ENCODE peak calls at places on chromosomes 6 and 20, in six cellular contexts. One of them, this sample, is unnamed.

GRCh38 chr20:44228465-44229258 is 18.1 kb upstream of the OSER1 start:
- DNase-seq in mucosa of descending colon: no peak
- DNase-seq in cardiac muscle cell: peak; percentile 30
- DNase-seq in CD8-positive, alpha-beta T cell: no peak
- DNase-seq in tibial nerve: no peak
- DNase-seq in activated T-helper 1 cell treated with anti-CD3 and anti-CD28 coated beads, Interleukin-12 subunit alpha, Interleukin-12 subunit beta, Interleukin-2, Interleukin-4 antibody, amounts not matched to agents 30 ng/mL and 10 ng/mL and 1 ng/mL, durations not matched to agents 14 hours and 24 hours and 36 hours: no peak
- DNase-seq in this sample: no peak

GRCh38 chr6:28985396-28986164 is 19.5 kb downstream of the ZNF311 start:
- DNase-seq in mucosa of descending colon: peak; percentile 81
- DNase-seq in cardiac muscle cell: peak; percentile 95
- DNase-seq in CD8-positive, alpha-beta T cell: no peak
- DNase-seq in tibial nerve: peak; percentile 65
- DNase-seq in activated T-helper 1 cell treated with anti-CD3 and anti-CD28 coated beads, Interleukin-12 subunit alpha, Interleukin-12 subunit beta, Interleukin-2, Interleukin-4 antibody, amounts not matched to agents 30 ng/mL and 10 ng/mL and 1 ng/mL, durations not matched to agents 14 hours and 24 hours and 36 hours: no peak
- DNase-seq in this sample: peak; percentile 99

GRCh38 chr6:121959501-121959900 is 440.0 kb upstream of the HSF2 start:
- DNase-seq in mucosa of descending colon: no peak
- DNase-seq in cardiac muscle cell: no peak
- DNase-seq in CD8-positive, alpha-beta T cell: no peak
- DNase-seq in tibial nerve: no peak
- DNase-seq in activated T-helper 1 cell treated with anti-CD3 and anti-CD28 coated beads, Interleukin-12 subunit alpha, Interleukin-12 subunit beta, Interleukin-2, Interleukin-4 antibody, amounts not matched to agents 30 ng/mL and 10 ng/mL and 1 ng/mL, durations not matched to agents 14 hours and 24 hours and 36 hours: no peak
- DNase-seq in this sample: no peak

GRCh38 chr6:16767765-16768514 is 6.7 kb upstream of the ATXN1 start:
- DNase-seq in mucosa of descending colon: no peak
- DNase-seq in cardiac muscle cell: no peak
- DNase-seq in CD8-positive, alpha-beta T cell: no peak
- DNase-seq in tibial nerve: no peak
- DNase-seq in activated T-helper 1 cell treated with anti-CD3 and anti-CD28 coated beads, Interleukin-12 subunit alpha, Interleukin-12 subunit beta, Interleukin-2, Interleukin-4 antibody, amounts not matched to agents 30 ng/mL and 10 ng/mL and 1 ng/mL, durations not matched to agents 14 hours and 24 hours and 36 hours: no peak
- DNase-seq in this sample: no peak

GRCh38 chr20:41738584-41739193 is 120.5 kb upstream of the CHD6 start:
- DNase-seq in mucosa of descending colon: peak; percentile 55
- DNase-seq in cardiac muscle cell: peak; percentile 69
- DNase-seq in CD8-positive, alpha-beta T cell: peak; percentile 11
- DNase-seq in tibial nerve: no peak
- DNase-seq in activated T-helper 1 cell treated with anti-CD3 and anti-CD28 coated beads, Interleukin-12 subunit alpha, Interleukin-12 subunit beta, Interleukin-2, Interleukin-4 antibody, amounts not matched to agents 30 ng/mL and 10 ng/mL and 1 ng/mL, durations not matched to agents 14 hours and 24 hours and 36 hours: peak; percentile 4
- DNase-seq in this sample: peak; percentile 15

GRCh38 chr20:51624157-51624731 is 81.7 kb upstream of the NFATC2 start:
- DNase-seq in mucosa of descending colon: peak; percentile 57
- DNase-seq in cardiac muscle cell: peak; percentile 86
- DNase-seq in CD8-positive, alpha-beta T cell: peak; percentile 26
- DNase-seq in tibial nerve: peak; percentile 18
- DNase-seq in activated T-helper 1 cell treated with anti-CD3 and anti-CD28 coated beads, Interleukin-12 subunit alpha, Interleukin-12 subunit beta, Interleukin-2, Interleukin-4 antibody, amounts not matched to agents 30 ng/mL and 10 ng/mL and 1 ng/mL, durations not matched to agents 14 hours and 24 hours and 36 hours: peak; percentile 31
- DNase-seq in this sample: peak; percentile 65

GRCh38 chr6:27188206-27188884 is 59.2 kb upstream of the PRSS16 start:
- DNase-seq in mucosa of descending colon: peak; percentile 66
- DNase-seq in cardiac muscle cell: peak; percentile 75
- DNase-seq in CD8-positive, alpha-beta T cell: no peak
- DNase-seq in tibial nerve: no peak
- DNase-seq in activated T-helper 1 cell treated with anti-CD3 and anti-CD28 coated beads, Interleukin-12 subunit alpha, Interleukin-12 subunit beta, Interleukin-2, Interleukin-4 antibody, amounts not matched to agents 30 ng/mL and 10 ng/mL and 1 ng/mL, durations not matched to agents 14 hours and 24 hours and 36 hours: peak; percentile 20
- DNase-seq in this sample: peak; percentile 85

GRCh38 chr6:22095886-22096285 is 200.9 kb downstream of the PRL start:
- DNase-seq in mucosa of descending colon: no peak
- DNase-seq in cardiac muscle cell: no peak
- DNase-seq in CD8-positive, alpha-beta T cell: no peak
- DNase-seq in tibial nerve: no peak
- DNase-seq in activated T-helper 1 cell treated with anti-CD3 and anti-CD28 coated beads, Interleukin-12 subunit alpha, Interleukin-12 subunit beta, Interleukin-2, Interleukin-4 antibody, amounts not matched to agents 30 ng/mL and 10 ng/mL and 1 ng/mL, durations not matched to agents 14 hours and 24 hours and 36 hours: no peak
- DNase-seq in this sample: peak; percentile 20

GRCh38 chr6:9484686-9485085 is 930.2 kb downstream of the TFAP2A start:
- DNase-seq in mucosa of descending colon: no peak
- DNase-seq in cardiac muscle cell: no peak
- DNase-seq in CD8-positive, alpha-beta T cell: no peak
- DNase-seq in tibial nerve: no peak
- DNase-seq in activated T-helper 1 cell treated with anti-CD3 and anti-CD28 coated beads, Interleukin-12 subunit alpha, Interleukin-12 subunit beta, Interleukin-2, Interleukin-4 antibody, amounts not matched to agents 30 ng/mL and 10 ng/mL and 1 ng/mL, durations not matched to agents 14 hours and 24 hours and 36 hours: no peak
- DNase-seq in this sample: peak; percentile 10

GRCh38 chr6:19838442-19839236 is 1.5 kb downstream of the ID4 start:
- DNase-seq in mucosa of descending colon: peak; percentile 59
- DNase-seq in cardiac muscle cell: peak; percentile 53
- DNase-seq in CD8-positive, alpha-beta T cell: no peak
- DNase-seq in tibial nerve: no peak
- DNase-seq in activated T-helper 1 cell treated with anti-CD3 and anti-CD28 coated beads, Interleukin-12 subunit alpha, Interleukin-12 subunit beta, Interleukin-2, Interleukin-4 antibody, amounts not matched to agents 30 ng/mL and 10 ng/mL and 1 ng/mL, durations not matched to agents 14 hours and 24 hours and 36 hours: no peak
- DNase-seq in this sample: peak; percentile 46

GRCh38 chr6:165905744-165906143 is 242.7 kb upstream of the PDE10A start:
- DNase-seq in mucosa of descending colon: no peak
- DNase-seq in cardiac muscle cell: no peak
- DNase-seq in CD8-positive, alpha-beta T cell: no peak
- DNase-seq in tibial nerve: no peak
- DNase-seq in activated T-helper 1 cell treated with anti-CD3 and anti-CD28 coated beads, Interleukin-12 subunit alpha, Interleukin-12 subunit beta, Interleukin-2, Interleukin-4 antibody, amounts not matched to agents 30 ng/mL and 10 ng/mL and 1 ng/mL, durations not matched to agents 14 hours and 24 hours and 36 hours: no peak
- DNase-seq in this sample: no peak

GRCh38 chr6:7235712-7236311 is 77.2 kb downstream of the SSR1 start:
- DNase-seq in mucosa of descending colon: no peak
- DNase-seq in cardiac muscle cell: no peak
- DNase-seq in CD8-positive, alpha-beta T cell: no peak
- DNase-seq in tibial nerve: no peak
- DNase-seq in activated T-helper 1 cell treated with anti-CD3 and anti-CD28 coated beads, Interleukin-12 subunit alpha, Interleukin-12 subunit beta, Interleukin-2, Interleukin-4 antibody, amounts not matched to agents 30 ng/mL and 10 ng/mL and 1 ng/mL, durations not matched to agents 14 hours and 24 hours and 36 hours: no peak
- DNase-seq in this sample: no peak

GRCh38 chr6:125078602-125079321 is 74.8 kb upstream of the TPD52L1 start:
- DNase-seq in mucosa of descending colon: no peak
- DNase-seq in cardiac muscle cell: no peak
- DNase-seq in CD8-positive, alpha-beta T cell: no peak
- DNase-seq in tibial nerve: no peak
- DNase-seq in activated T-helper 1 cell treated with anti-CD3 and anti-CD28 coated beads, Interleukin-12 subunit alpha, Interleukin-12 subunit beta, Interleukin-2, Interleukin-4 antibody, amounts not matched to agents 30 ng/mL and 10 ng/mL and 1 ng/mL, durations not matched to agents 14 hours and 24 hours and 36 hours: no peak
- DNase-seq in this sample: no peak

GRCh38 chr6:33426590-33427563 is 7.0 kb downstream of the SYNGAP1 start:
- DNase-seq in mucosa of descending colon: no peak
- DNase-seq in cardiac muscle cell: no peak
- DNase-seq in CD8-positive, alpha-beta T cell: no peak
- DNase-seq in tibial nerve: no peak
- DNase-seq in activated T-helper 1 cell treated with anti-CD3 and anti-CD28 coated beads, Interleukin-12 subunit alpha, Interleukin-12 subunit beta, Interleukin-2, Interleukin-4 antibody, amounts not matched to agents 30 ng/mL and 10 ng/mL and 1 ng/mL, durations not matched to agents 14 hours and 24 hours and 36 hours: no peak
- DNase-seq in this sample: no peak

GRCh38 chr20:31496761-31497295 is 17.4 kb upstream of the HM13 start:
- DNase-seq in mucosa of descending colon: peak; percentile 42
- DNase-seq in cardiac muscle cell: no peak
- DNase-seq in CD8-positive, alpha-beta T cell: no peak
- DNase-seq in tibial nerve: peak; percentile 38
- DNase-seq in activated T-helper 1 cell treated with anti-CD3 and anti-CD28 coated beads, Interleukin-12 subunit alpha, Interleukin-12 subunit beta, Interleukin-2, Interleukin-4 antibody, amounts not matched to agents 30 ng/mL and 10 ng/mL and 1 ng/mL, durations not matched to agents 14 hours and 24 hours and 36 hours: no peak
- DNase-seq in this sample: no peak

GRCh38 chr6:37122861-37123260 is 47.1 kb upstream of the PIM1 start:
- DNase-seq in mucosa of descending colon: no peak
- DNase-seq in cardiac muscle cell: no peak
- DNase-seq in CD8-positive, alpha-beta T cell: no peak
- DNase-seq in tibial nerve: no peak
- DNase-seq in activated T-helper 1 cell treated with anti-CD3 and anti-CD28 coated beads, Interleukin-12 subunit alpha, Interleukin-12 subunit beta, Interleukin-2, Interleukin-4 antibody, amounts not matched to agents 30 ng/mL and 10 ng/mL and 1 ng/mL, durations not matched to agents 14 hours and 24 hours and 36 hours: no peak
- DNase-seq in this sample: peak; percentile 56

GRCh38 chr6:125201961-125202729 is 48.6 kb downstream of the TPD52L1 start:
- DNase-seq in mucosa of descending colon: peak; percentile 75
- DNase-seq in cardiac muscle cell: no peak
- DNase-seq in CD8-positive, alpha-beta T cell: no peak
- DNase-seq in tibial nerve: peak; percentile 26
- DNase-seq in activated T-helper 1 cell treated with anti-CD3 and anti-CD28 coated beads, Interleukin-12 subunit alpha, Interleukin-12 subunit beta, Interleukin-2, Interleukin-4 antibody, amounts not matched to agents 30 ng/mL and 10 ng/mL and 1 ng/mL, durations not matched to agents 14 hours and 24 hours and 36 hours: no peak
- DNase-seq in this sample: peak; percentile 93

GRCh38 chr20:47258745-47259695 is 97.5 kb downstream of the ZMYND8 start:
- DNase-seq in mucosa of descending colon: no peak
- DNase-seq in cardiac muscle cell: no peak
- DNase-seq in CD8-positive, alpha-beta T cell: no peak
- DNase-seq in tibial nerve: peak; percentile 46
- DNase-seq in activated T-helper 1 cell treated with anti-CD3 and anti-CD28 coated beads, Interleukin-12 subunit alpha, Interleukin-12 subunit beta, Interleukin-2, Interleukin-4 antibody, amounts not matched to agents 30 ng/mL and 10 ng/mL and 1 ng/mL, durations not matched to agents 14 hours and 24 hours and 36 hours: no peak
- DNase-seq in this sample: peak; percentile 31

GRCh38 chr20:51412333-51412761 is 130.2 kb downstream of the NFATC2 start:
- DNase-seq in mucosa of descending colon: no peak
- DNase-seq in cardiac muscle cell: no peak
- DNase-seq in CD8-positive, alpha-beta T cell: no peak
- DNase-seq in tibial nerve: no peak
- DNase-seq in activated T-helper 1 cell treated with anti-CD3 and anti-CD28 coated beads, Interleukin-12 subunit alpha, Interleukin-12 subunit beta, Interleukin-2, Interleukin-4 antibody, amounts not matched to agents 30 ng/mL and 10 ng/mL and 1 ng/mL, durations not matched to agents 14 hours and 24 hours and 36 hours: no peak
- DNase-seq in this sample: peak; percentile 41

GRCh38 chr6:149566372-149567193 is at the start of gene GINM1:
- DNase-seq in mucosa of descending colon: peak; percentile 75
- DNase-seq in cardiac muscle cell: peak; percentile 64
- DNase-seq in CD8-positive, alpha-beta T cell: peak; percentile 42
- DNase-seq in tibial nerve: peak; percentile 16
- DNase-seq in activated T-helper 1 cell treated with anti-CD3 and anti-CD28 coated beads, Interleukin-12 subunit alpha, Interleukin-12 subunit beta, Interleukin-2, Interleukin-4 antibody, amounts not matched to agents 30 ng/mL and 10 ng/mL and 1 ng/mL, durations not matched to agents 14 hours and 24 hours and 36 hours: peak; percentile 40
- DNase-seq in this sample: peak; percentile 36

GRCh38 chr6:130900913-130901312 is 73.7 kb downstream of the SMLR1 start:
- DNase-seq in mucosa of descending colon: no peak
- DNase-seq in cardiac muscle cell: no peak
- DNase-seq in CD8-positive, alpha-beta T cell: no peak
- DNase-seq in tibial nerve: peak; percentile 22
- DNase-seq in activated T-helper 1 cell treated with anti-CD3 and anti-CD28 coated beads, Interleukin-12 subunit alpha, Interleukin-12 subunit beta, Interleukin-2, Interleukin-4 antibody, amounts not matched to agents 30 ng/mL and 10 ng/mL and 1 ng/mL, durations not matched to agents 14 hours and 24 hours and 36 hours: no peak
- DNase-seq in this sample: peak; percentile 78

GRCh38 chr6:71698698-71699097 is 187.7 kb upstream of the RIMS1 start:
- DNase-seq in mucosa of descending colon: no peak
- DNase-seq in cardiac muscle cell: no peak
- DNase-seq in CD8-positive, alpha-beta T cell: no peak
- DNase-seq in tibial nerve: no peak
- DNase-seq in activated T-helper 1 cell treated with anti-CD3 and anti-CD28 coated beads, Interleukin-12 subunit alpha, Interleukin-12 subunit beta, Interleukin-2, Interleukin-4 antibody, amounts not matched to agents 30 ng/mL and 10 ng/mL and 1 ng/mL, durations not matched to agents 14 hours and 24 hours and 36 hours: no peak
- DNase-seq in this sample: no peak

GRCh38 chr20:1474325-1474724 is 7.7 kb upstream of the NSFL1C start:
- DNase-seq in mucosa of descending colon: no peak
- DNase-seq in cardiac muscle cell: no peak
- DNase-seq in CD8-positive, alpha-beta T cell: no peak
- DNase-seq in tibial nerve: no peak
- DNase-seq in activated T-helper 1 cell treated with anti-CD3 and anti-CD28 coated beads, Interleukin-12 subunit alpha, Interleukin-12 subunit beta, Interleukin-2, Interleukin-4 antibody, amounts not matched to agents 30 ng/mL and 10 ng/mL and 1 ng/mL, durations not matched to agents 14 hours and 24 hours and 36 hours: no peak
- DNase-seq in this sample: no peak

GRCh38 chr20:47691632-47692031 is 93.6 kb downstream of the SULF2 start:
- DNase-seq in mucosa of descending colon: no peak
- DNase-seq in cardiac muscle cell: peak; percentile 34
- DNase-seq in CD8-positive, alpha-beta T cell: no peak
- DNase-seq in tibial nerve: no peak
- DNase-seq in activated T-helper 1 cell treated with anti-CD3 and anti-CD28 coated beads, Interleukin-12 subunit alpha, Interleukin-12 subunit beta, Interleukin-2, Interleukin-4 antibody, amounts not matched to agents 30 ng/mL and 10 ng/mL and 1 ng/mL, durations not matched to agents 14 hours and 24 hours and 36 hours: no peak
- DNase-seq in this sample: peak; percentile 50

GRCh38 chr20:32528291-32528891 is 56.7 kb downstream of the NOL4L start:
- DNase-seq in mucosa of descending colon: no peak
- DNase-seq in cardiac muscle cell: peak; percentile 78
- DNase-seq in CD8-positive, alpha-beta T cell: no peak
- DNase-seq in tibial nerve: no peak
- DNase-seq in activated T-helper 1 cell treated with anti-CD3 and anti-CD28 coated beads, Interleukin-12 subunit alpha, Interleukin-12 subunit beta, Interleukin-2, Interleukin-4 antibody, amounts not matched to agents 30 ng/mL and 10 ng/mL and 1 ng/mL, durations not matched to agents 14 hours and 24 hours and 36 hours: no peak
- DNase-seq in this sample: no peak

GRCh38 chr20:62369508-62370114 is 2.5 kb upstream of the LAMA5 start:
- DNase-seq in mucosa of descending colon: no peak
- DNase-seq in cardiac muscle cell: no peak
- DNase-seq in CD8-positive, alpha-beta T cell: no peak
- DNase-seq in tibial nerve: no peak
- DNase-seq in activated T-helper 1 cell treated with anti-CD3 and anti-CD28 coated beads, Interleukin-12 subunit alpha, Interleukin-12 subunit beta, Interleukin-2, Interleukin-4 antibody, amounts not matched to agents 30 ng/mL and 10 ng/mL and 1 ng/mL, durations not matched to agents 14 hours and 24 hours and 36 hours: no peak
- DNase-seq in this sample: no peak

GRCh38 chr6:12884983-12885382 is 168.4 kb downstream of the PHACTR1 start:
- DNase-seq in mucosa of descending colon: no peak
- DNase-seq in cardiac muscle cell: no peak
- DNase-seq in CD8-positive, alpha-beta T cell: no peak
- DNase-seq in tibial nerve: no peak
- DNase-seq in activated T-helper 1 cell treated with anti-CD3 and anti-CD28 coated beads, Interleukin-12 subunit alpha, Interleukin-12 subunit beta, Interleukin-2, Interleukin-4 antibody, amounts not matched to agents 30 ng/mL and 10 ng/mL and 1 ng/mL, durations not matched to agents 14 hours and 24 hours and 36 hours: no peak
- DNase-seq in this sample: no peak

GRCh38 chr6:76435174-76435573 is 362.7 kb upstream of the IMPG1 start:
- DNase-seq in mucosa of descending colon: no peak
- DNase-seq in cardiac muscle cell: no peak
- DNase-seq in CD8-positive, alpha-beta T cell: no peak
- DNase-seq in tibial nerve: no peak
- DNase-seq in activated T-helper 1 cell treated with anti-CD3 and anti-CD28 coated beads, Interleukin-12 subunit alpha, Interleukin-12 subunit beta, Interleukin-2, Interleukin-4 antibody, amounts not matched to agents 30 ng/mL and 10 ng/mL and 1 ng/mL, durations not matched to agents 14 hours and 24 hours and 36 hours: no peak
- DNase-seq in this sample: no peak

GRCh38 chr20:47502271-47502730 is 614 bp downstream of the NCOA3 start:
- DNase-seq in mucosa of descending colon: no peak
- DNase-seq in cardiac muscle cell: peak; percentile 34
- DNase-seq in CD8-positive, alpha-beta T cell: no peak
- DNase-seq in tibial nerve: no peak
- DNase-seq in activated T-helper 1 cell treated with anti-CD3 and anti-CD28 coated beads, Interleukin-12 subunit alpha, Interleukin-12 subunit beta, Interleukin-2, Interleukin-4 antibody, amounts not matched to agents 30 ng/mL and 10 ng/mL and 1 ng/mL, durations not matched to agents 14 hours and 24 hours and 36 hours: no peak
- DNase-seq in this sample: peak; percentile 11

GRCh38 chr20:40565681-40566040 is 123.4 kb downstream of the MAFB start:
- DNase-seq in mucosa of descending colon: no peak
- DNase-seq in cardiac muscle cell: peak; percentile 7
- DNase-seq in CD8-positive, alpha-beta T cell: no peak
- DNase-seq in tibial nerve: no peak
- DNase-seq in activated T-helper 1 cell treated with anti-CD3 and anti-CD28 coated beads, Interleukin-12 subunit alpha, Interleukin-12 subunit beta, Interleukin-2, Interleukin-4 antibody, amounts not matched to agents 30 ng/mL and 10 ng/mL and 1 ng/mL, durations not matched to agents 14 hours and 24 hours and 36 hours: no peak
- DNase-seq in this sample: no peak